ENCODE peak calls at places on chromosome 14, in six cellular contexts. S, W, F, I, P and C are unnamed samples.

GRCh38 chr14:64556526-64556925 is 6.8 kb downstream of the PPP1R36 start:
- DNase-seq in S (peak; percentile 5), W (no peak), F (no peak), I (no peak), P (no peak), C (no peak)

GRCh38 chr14:67131691-67132090 is 57.5 kb upstream of the GARIN2 start:
- DNase-seq in S (no peak), W (no peak), F (no peak), I (no peak), P (no peak), C (no peak)

GRCh38 chr14:69664865-69665526 is 53.6 kb downstream of the SUSD6 start:
- DNase-seq in S (no peak), W (no peak), F (no peak), I (no peak), P (no peak), C (no peak)

GRCh38 chr14:53608369-53608768 is 348.3 kb downstream of the BMP4 start:
- DNase-seq in S (no peak), W (no peak), F (no peak), I (peak; percentile 73), P (no peak), C (no peak)

GRCh38 chr14:38730420-38730819 is 372.6 kb downstream of the SEC23A start:
- DNase-seq in S (no peak), W (no peak), F (no peak), I (no peak), P (no peak), C (no peak)

GRCh38 chr14:100065942-100066574 is 836 bp downstream of the EVL start:
- DNase-seq in S (peak; percentile 89), W (peak; percentile 89), F (no peak), I (no peak), P (no peak), C (no peak)

GRCh38 chr14:61632401-61633195 is 62.7 kb upstream of the HIF1A start:
- DNase-seq in S (no peak), W (no peak), F (peak; percentile 12), I (no peak), P (no peak), C (no peak)

GRCh38 chr14:90626550-90626949 is 189.7 kb downstream of the TTC7B start:
- DNase-seq in S (no peak), W (no peak), F (no peak), I (no peak), P (no peak), C (no peak)

GRCh38 chr14:68569970-68570409 is 222.9 kb downstream of the ZFP36L1 start:
- DNase-seq in S (no peak), W (no peak), F (no peak), I (no peak), P (no peak), C (no peak)

GRCh38 chr14:51828017-51828797 is 32.2 kb upstream of the GNG2 start:
- DNase-seq in S (peak; percentile 80), W (peak; percentile 70), F (no peak), I (peak; percentile 33), P (peak; percentile 54), C (no peak)

GRCh38 chr14:63130531-63130930 is 73.7 kb upstream of the RHOJ start:
- DNase-seq in S (no peak), W (no peak), F (no peak), I (no peak), P (no peak), C (no peak)

GRCh38 chr14:84202486-84202885 is 1327.5 kb upstream of the FLRT2 start:
- DNase-seq in S (no peak), W (no peak), F (no peak), I (no peak), P (no peak), C (no peak)

GRCh38 chr14:75928587-75929230 is 53.1 kb downstream of the TGFB3 start:
- DNase-seq in S (no peak), W (no peak), F (no peak), I (no peak), P (no peak), C (no peak)

GRCh38 chr14:26414933-26415332 is 182.9 kb downstream of the NOVA1 start:
- DNase-seq in S (no peak), W (no peak), F (no peak), I (no peak), P (no peak), C (no peak)

GRCh38 chr14:92503756-92504491 is 9.7 kb upstream of the RIN3 start:
- DNase-seq in S (peak; percentile 11), W (no peak), F (no peak), I (peak; percentile 96), P (peak; percentile 78), C (peak; percentile 68)

GRCh38 chr14:66066991-66067788 is 419.0 kb upstream of the CCDC196 start:
- DNase-seq in S (no peak), W (no peak), F (no peak), I (no peak), P (no peak), C (no peak)

GRCh38 chr14:100906420-100906819 is 2.9 kb upstream of the RTL1 start:
- DNase-seq in S (no peak), W (no peak), F (no peak), I (no peak), P (no peak), C (no peak)

GRCh38 chr14:95507174-95507573 is 9.3 kb downstream of the SYNE3 start:
- DNase-seq in S (peak; percentile 92), W (no peak), F (no peak), I (no peak), P (peak; percentile 96), C (no peak)

GRCh38 chr14:26984318-26985177 is 386.7 kb upstream of the NOVA1 start:
- DNase-seq in S (peak; percentile 48), W (peak; percentile 27), F (peak; percentile 73), I (no peak), P (no peak), C (peak; percentile 24)

GRCh38 chr14:20503905-20504304 is 1.4 kb upstream of the RNASE10 start:
- DNase-seq in S (no peak), W (no peak), F (no peak), I (no peak), P (no peak), C (no peak)

GRCh38 chr14:100325231-100325632 is 2.1 kb downstream of the SLC25A47 start:
- DNase-seq in S (no peak), W (no peak), F (no peak), I (no peak), P (no peak), C (no peak)

GRCh38 chr14:59093889-59094288 is 94.6 kb upstream of the DAAM1 start:
- DNase-seq in S (no peak), W (no peak), F (no peak), I (no peak), P (no peak), C (no peak)

GRCh38 chr14:77046706-77047105 is 18.2 kb upstream of the IRF2BPL start:
- DNase-seq in S (no peak), W (no peak), F (no peak), I (no peak), P (no peak), C (no peak)

GRCh38 chr14:75340921-75341320 is 62.3 kb downstream of the FOS start:
- DNase-seq in S (peak; percentile 93), W (no peak), F (no peak), I (no peak), P (no peak), C (no peak)

GRCh38 chr14:104682107-104682593 is 7.3 kb upstream of the INF2 start:
- DNase-seq in S (no peak), W (no peak), F (no peak), I (peak; percentile 55), P (no peak), C (no peak)